ENCODE peak calls at places on chromosomes 16 and 17, in six cellular contexts. C, R, F, G, I and J are unnamed samples.
A peak's percentile ranks its signal among the peaks of the same experiment; 100 is the strongest.

GRCh38 chr17:35612924-35613521 is 25.9 kb downstream of the AP2B1 start:
- DNase-seq in I (peak; percentile 78), R (peak; percentile 51), G (peak; percentile 74), F (peak; percentile 55), C (peak; percentile 65), J (no peak)

GRCh38 chr17:13626703-13627102 is 25.0 kb upstream of the HS3ST3A1 start:
- DNase-seq in F (no peak), G (peak; percentile 77), I (no peak), R (no peak), C (peak; percentile 91), J (no peak)

GRCh38 chr16:67954421-67955196 is 10.7 kb upstream of the LCAT start:
- DNase-seq in C (no peak), F (no peak), I (no peak), G (no peak), R (no peak), J (no peak)

GRCh38 chr16:14364386-14365199 is 265.5 kb downstream of the PARN start:
- DNase-seq in R (no peak), F (no peak), G (peak; percentile 65), C (peak; percentile 89), I (peak; percentile 99), J (no peak)

GRCh38 chr16:50497592-50497991 is 50.6 kb upstream of the NKD1 start:
- DNase-seq in C (peak; percentile 13), R (no peak), G (no peak), I (peak; percentile 1), F (no peak), J (no peak)

GRCh38 chr17:78903101-78903779 is at the start of gene CEP295NL:
- DNase-seq in G (peak; percentile 55), C (peak; percentile 63), R (peak; percentile 73), F (no peak), I (peak; percentile 80), J (no peak)

GRCh38 chr17:63516910-63517824 is 6.0 kb upstream of the KCNH6 start:
- DNase-seq in G (peak; percentile 62), I (peak; percentile 69), F (no peak), R (no peak), C (peak; percentile 86), J (no peak)

GRCh38 chr16:84650062-84650991 is 2.0 kb downstream of the KLHL36 start:
- DNase-seq in I (peak; percentile 91), F (no peak), C (peak; percentile 86), G (peak; percentile 52), R (no peak), J (no peak)

GRCh38 chr16:56960681-56961281 is 969 bp upstream of the CETP start:
- DNase-seq in I (peak; percentile 82), F (no peak), C (peak; percentile 51), R (no peak), G (no peak), J (no peak)

GRCh38 chr17:75626496-75627038 is 6.7 kb upstream of the SMIM5 start:
- DNase-seq in C (no peak), R (no peak), I (no peak), G (no peak), F (no peak), J (no peak)

GRCh38 chr17:66777689-66778225 is 57.2 kb upstream of the CACNG5 start:
- DNase-seq in R (no peak), I (no peak), C (peak; percentile 44), G (peak; percentile 43), F (peak; percentile 62), J (peak; percentile 95)

GRCh38 chr16:19130852-19131808 is 17.4 kb downstream of the ITPRIPL2 start:
- DNase-seq in G (peak; percentile 95), R (no peak), C (peak; percentile 82), F (no peak), I (peak; percentile 15), J (no peak)

GRCh38 chr17:40499551-40500189 is 1.8 kb downstream of the TNS4 start:
- DNase-seq in I (peak; percentile 72), C (peak; percentile 60), R (no peak), G (peak; percentile 79), F (peak; percentile 89), J (peak; percentile 93)

GRCh38 chr17:10513284-10514067 is 4.9 kb downstream of the MYH1 start:
- DNase-seq in C (peak; percentile 0), R (no peak), F (no peak), I (no peak), G (peak; percentile 34), J (no peak)

GRCh38 chr17:350706-351435 is 1.7 kb downstream of the RPH3AL start:
- DNase-seq in I (peak; percentile 55), F (no peak), G (peak; percentile 68), R (no peak), C (no peak), J (peak; percentile 27)

GRCh38 chr16:81593481-81593880 is 148.9 kb downstream of the CMIP start:
- DNase-seq in I (peak; percentile 47), F (no peak), R (no peak), C (no peak), G (no peak), J (no peak)

GRCh38 chr17:14471052-14471451 is 170.2 kb downstream of the HS3ST3B1 start:
- DNase-seq in I (peak; percentile 58), C (peak; percentile 94), F (no peak), R (no peak), G (peak; percentile 97), J (no peak)

GRCh38 chr17:17118399-17118798 is 76.1 kb downstream of the MPRIP start:
- DNase-seq in R (no peak), I (no peak), G (no peak), C (no peak), F (no peak), J (no peak)

GRCh38 chr17:42744283-42744805 is 496 bp downstream of the EZH1 start:
- DNase-seq in F (no peak), C (peak; percentile 41), R (no peak), G (peak; percentile 63), I (peak; percentile 66), J (no peak)

GRCh38 chr17:29667969-29668368 is 45.3 kb upstream of the CORO6 start:
- DNase-seq in F (no peak), G (no peak), C (no peak), I (no peak), R (no peak), J (no peak)

GRCh38 chr17:82328141-82328993 is 5.2 kb downstream of the SECTM1 start:
- DNase-seq in C (no peak), F (no peak), R (no peak), I (no peak), G (no peak), J (no peak)

GRCh38 chr16:67284699-67285646 is 5.6 kb downstream of the PLEKHG4 start:
- DNase-seq in R (peak; percentile 20), G (peak; percentile 49), C (peak; percentile 12), F (peak; percentile 82), I (peak; percentile 36), J (peak; percentile 91)

GRCh38 chr16:4800290-4801041 is 2.0 kb downstream of the ROGDI start:
- DNase-seq in I (no peak), C (no peak), F (no peak), R (no peak), G (no peak), J (no peak)

DNA sequence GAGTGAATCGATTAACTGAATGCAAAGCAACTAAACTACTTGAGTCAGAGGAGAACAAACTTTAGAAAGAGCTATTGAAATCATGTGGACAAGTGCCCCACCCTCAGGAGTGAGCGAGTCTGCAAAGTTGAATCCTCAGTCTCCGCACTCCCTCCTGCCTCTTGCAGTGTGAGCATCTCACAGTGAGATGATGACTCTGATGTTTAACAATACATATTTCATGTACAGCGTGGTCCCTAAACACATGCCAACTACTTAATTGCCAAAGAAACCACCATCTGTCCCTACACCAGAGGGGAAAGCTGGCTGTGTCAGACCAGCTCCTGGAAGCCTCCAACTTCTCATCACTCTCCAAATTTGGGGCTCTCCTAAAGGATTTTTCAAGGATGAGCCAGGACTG is 31.2 kb downstream of the PIMREG start:
- DNase-seq in F (no peak), R (no peak), C (peak; percentile 17), I (no peak), G (no peak), J (no peak)
- H2AK5ac ChIP-seq in F (no peak overlapping the region), R (no peak overlapping the region), C (no peak overlapping the region), I (no peak overlapping the region), G (no peak overlapping the region), J (no peak overlapping the region)

GRCh38 chr16:86910146-86910805 is 331.9 kb downstream of the FOXL1 start:
- DNase-seq in C (no peak), G (no peak), F (no peak), R (no peak), I (no peak), J (no peak)

GRCh38 chr16:86909359-86910145 is 331.2 kb downstream of the FOXL1 start:
- DNase-seq in F (no peak), R (no peak), G (no peak), I (no peak), C (no peak), J (no peak)

GRCh38 chr16:86910821-86911220 is 332.5 kb downstream of the FOXL1 start:
- DNase-seq in G (no peak), R (no peak), C (no peak), I (no peak), F (no peak), J (no peak)

GRCh38 chr16:86913886-86914285 is 335.5 kb downstream of the FOXL1 start:
- DNase-seq in I (no peak), C (no peak), G (no peak), R (no peak), F (no peak), J (no peak)

GRCh38 chr16:86911311-86911999 is 333.1 kb downstream of the FOXL1 start:
- DNase-seq in I (no peak), C (no peak), F (no peak), R (no peak), G (no peak), J (no peak)
- H3K14ac ChIP-seq in I (no peak overlapping the region), C (no peak overlapping the region), F (no peak overlapping the region), R (no peak overlapping the region), G (no peak overlapping the region), J (no peak overlapping the region)

GRCh38 chr17:6139447-6139832 is 69.3 kb downstream of the WSCD1 start:
- DNase-seq in F (no peak), G (no peak), I (no peak), C (no peak), R (no peak), J (no peak)

GRCh38 chr17:6137716-6138502 is 67.7 kb downstream of the WSCD1 start:
- DNase-seq in G (no peak), I (no peak), C (no peak), R (no peak), F (no peak), J (no peak)

GRCh38 chr17:6138761-6139446 is 68.7 kb downstream of the WSCD1 start:
- DNase-seq in G (no peak), C (no peak), F (no peak), I (no peak), R (no peak), J (peak; percentile 81)

GRCh38 chr17:6135996-6136395 is 65.8 kb downstream of the WSCD1 start:
- DNase-seq in C (no peak), G (no peak), I (no peak), R (no peak), F (no peak), J (no peak)

GRCh38 chr17:6140188-6140587 is 70.0 kb downstream of the WSCD1 start:
- DNase-seq in R (no peak), G (no peak), F (no peak), I (no peak), C (no peak), J (no peak)
- H2AK5ac ChIP-seq in R (no peak overlapping the region), G (no peak overlapping the region), F (no peak overlapping the region), I (no peak overlapping the region), C (no peak overlapping the region), J (no peak overlapping the region)

DNA sequence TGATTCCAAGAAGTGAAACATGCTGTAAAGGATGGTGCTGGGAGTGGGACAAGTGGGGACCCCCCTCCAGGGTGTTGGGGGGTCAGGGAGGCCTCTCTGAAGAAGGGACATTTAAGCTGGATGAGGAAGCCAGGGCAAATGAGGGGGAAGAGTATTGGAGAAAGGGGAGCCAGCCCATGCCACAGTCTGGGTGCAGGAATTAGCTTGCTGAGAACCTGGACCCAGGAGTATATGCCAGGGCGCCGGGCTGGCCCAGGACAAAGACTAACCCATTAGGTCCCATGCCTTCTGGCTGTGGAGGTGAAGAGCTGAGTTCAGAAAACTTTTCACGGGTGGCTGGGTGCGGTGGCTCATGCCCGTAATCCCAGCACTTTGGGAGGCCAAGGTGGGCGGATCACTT is 45.6 kb upstream of the PIK3R6 start:
- DNase-seq in F (no peak), I (no peak), G (no peak), R (no peak), C (no peak), J (no peak)
- H3K14ac ChIP-seq in F (no peak overlapping the region), I (no peak overlapping the region), G (no peak overlapping the region), R (no peak overlapping the region), C (no peak overlapping the region), J (no peak overlapping the region)